ENCODE peak calls at places on chromosomes 6 and 20, in nine cellular contexts. G is fibroblast of pulmonary artery; Z is hippocampal formation; Q is osteocyte; N is NCI-H1092 treated with DMSO at 0.1 percent for 48 hours; M is activated CD4-positive, alpha-beta T cell treated with anti-CD3 and anti-CD28 coated beads, Interleukin-2, amount 50 U/mL, for 24 hours; C is left ventricle myocardium inferior; S is mesenchymal stem cell; F is stimulated activated effector memory CD8-positive, alpha-beta T cell treated with anti-CD3 and anti-CD28 coated beads, Interleukin-12 subunit alpha, Interleukin-12 subunit beta, amount 100 ng/mL, for 72 hours. T is an unnamed sample.

GRCh38 chr6:149060300-149060984 is 257.1 kb upstream of the TAB2 start:
- DNase-seq in M (no peak), S (peak; percentile 54), Q (no peak), N (peak; percentile 69), C (peak; percentile 24), G (no peak), F (no peak), Z (no peak), T (no peak)

GRCh38 chr20:18364768-18365167 is 76.4 kb downstream of the ZNF133 start:
- DNase-seq in Z (no peak), Q (no peak), C (no peak), F (no peak), G (no peak), M (no peak), S (no peak), N (no peak), T (no peak)

GRCh38 chr6:93416575-93417420 is 2.6 kb downstream of the EPHA7 start:
- DNase-seq in Z (no peak), G (peak; percentile 12), F (no peak), S (peak; percentile 72), Q (peak; percentile 87), C (peak; percentile 27), N (peak; percentile 73), M (no peak), T (peak; percentile 43)

GRCh38 chr20:53162251-53162835 is 190.2 kb downstream of the TSHZ2 start:
- DNase-seq in Z (no peak), M (no peak), G (peak; percentile 48), Q (no peak), F (no peak), N (peak; percentile 9), S (peak; percentile 68), C (peak; percentile 29), T (no peak)

GRCh38 chr20:19522080-19522801 is 235.8 kb upstream of the RIN2 start:
- DNase-seq in C (no peak), F (no peak), Z (no peak), G (no peak), N (no peak), Q (peak; percentile 77), M (no peak), S (no peak), T (no peak)

GRCh38 chr6:66838764-66839163 is 1131.7 kb upstream of the EYS start:
- DNase-seq in F (no peak), C (no peak), Z (no peak), M (no peak), N (no peak), S (peak; percentile 82), G (no peak), Q (no peak), T (no peak)

GRCh38 chr6:62891065-62891647 is 320.1 kb upstream of the FKBP1C start:
- DNase-seq in N (no peak), M (no peak), Z (no peak), F (no peak), C (no peak), G (peak; percentile 0), S (peak; percentile 4), Q (no peak), T (no peak)

GRCh38 chr20:35467339-35468224 is 12.2 kb downstream of the CEP250 start:
- DNase-seq in F (no peak), Q (no peak), N (no peak), S (peak; percentile 58), M (no peak), Z (no peak), G (peak; percentile 54), C (no peak), T (no peak)

GRCh38 chr20:61886721-61887658 is 178.7 kb downstream of the TAF4 start:
- DNase-seq in F (peak; percentile 53), G (peak; percentile 31), C (no peak), N (peak; percentile 2), Q (no peak), S (peak; percentile 42), Z (peak; percentile 7), M (peak; percentile 18), T (no peak)

GRCh38 chr6:165096868-165097267 is 212.5 kb downstream of the C6orf118 start:
- DNase-seq in Z (no peak), G (no peak), M (no peak), C (no peak), F (no peak), N (no peak), Q (no peak), S (no peak), T (no peak)

GRCh38 chr6:136955123-136955522 is 33.0 kb downstream of the SLC35D3 start:
- DNase-seq in Q (no peak), F (no peak), S (no peak), N (no peak), G (no peak), M (no peak), C (no peak), Z (no peak), T (no peak)

GRCh38 chr6:48135352-48136084 is 24.5 kb upstream of the PTCHD4 start:
- DNase-seq in M (no peak), S (peak; percentile 80), C (no peak), G (peak; percentile 83), F (no peak), Z (no peak), Q (no peak), N (no peak), T (no peak)

GRCh38 chr6:150370112-150370511 is 1.3 kb downstream of the IYD start:
- DNase-seq in M (no peak), S (no peak), Z (no peak), G (no peak), N (no peak), C (no peak), Q (peak; percentile 48), F (peak; percentile 28), T (no peak)

GRCh38 chr6:48136856-48137255 is 25.9 kb upstream of the PTCHD4 start:
- DNase-seq in C (no peak), M (no peak), F (no peak), S (peak; percentile 20), N (no peak), G (peak; percentile 43), Z (no peak), Q (no peak), T (no peak)

GRCh38 chr20:17969884-17970409 is 1.1 kb downstream of the MGME1 start:
- DNase-seq in G (peak; percentile 36), N (no peak), Z (peak; percentile 47), Q (no peak), M (no peak), C (no peak), S (no peak), F (peak; percentile 69), T (no peak)

GRCh38 chr6:38755207-38755606 is 40.1 kb downstream of the DNAH8 start:
- DNase-seq in Z (no peak), M (no peak), C (no peak), F (no peak), N (no peak), Q (no peak), G (no peak), S (no peak), T (no peak)

GRCh38 chr20:54133434-54134427 is 40.1 kb downstream of the CYP24A1 start:
- DNase-seq in S (peak; percentile 41), C (no peak), F (no peak), M (no peak), N (no peak), Q (no peak), Z (no peak), G (peak; percentile 40), T (no peak)